ENCODE peak calls at places on chromosome 5, in ten cellular contexts. X is endothelial cell; T is CD8-positive, alpha-beta memory T cell; G is kidney tubule cell; P is fibroblast of mammary gland; Q is substantia nigra; H is GM04504; C is Daoy; S is activated CD8-positive, alpha-beta memory T cell treated with anti-CD3 and anti-CD28 coated beads for 4 hours; L is naive thymus-derived CD8-positive, alpha-beta T cell. A is an unnamed sample.

GRCh38 chr5:179406031-179406681 is 60.9 kb upstream of the ADAMTS2 start:
- DNase-seq in X (no peak), T (no peak), G (no peak), P (peak; percentile 33), Q (no peak), H (peak; percentile 9), C (no peak), S (no peak), L (no peak), A (no peak)

GRCh38 chr5:53335115-53335514 is 145.3 kb upstream of the FST start:
- DNase-seq in X (peak; percentile 15), T (no peak), G (peak; percentile 5), P (peak; percentile 52), Q (no peak), H (no peak), C (no peak), S (no peak), L (no peak), A (no peak)

GRCh38 chr5:38783011-38783551 is 62.7 kb upstream of the OSMR start:
- DNase-seq in X (no peak), T (no peak), G (peak; percentile 97), P (peak; percentile 96), Q (no peak), H (peak; percentile 87), C (peak; percentile 90), S (no peak), L (no peak), A (peak; percentile 82)

GRCh38 chr5:89399553-89399952 is 516.6 kb upstream of the MEF2C start:
- DNase-seq in X (no peak), T (no peak), G (no peak), P (peak; percentile 65), Q (no peak), H (no peak), C (no peak), S (no peak), L (no peak), A (no peak)

GRCh38 chr5:139893873-139894272 is 98.3 kb downstream of the PSD2 start:
- DNase-seq in X (no peak), T (no peak), G (no peak), P (no peak), Q (no peak), H (no peak), C (no peak), S (no peak), L (no peak), A (no peak)

GRCh38 chr5:115068239-115069086 is 101.2 kb downstream of the TRIM36 start:
- DNase-seq in X (no peak), T (peak; percentile 18), G (peak; percentile 86), P (peak; percentile 64), Q (no peak), H (no peak), C (peak; percentile 62), S (no peak), L (no peak), A (peak; percentile 62)

GRCh38 chr5:118115791-118116190 is 872.6 kb downstream of the DTWD2 start:
- DNase-seq in X (no peak), T (no peak), G (peak; percentile 34), P (no peak), Q (no peak), H (peak; percentile 7), C (no peak), S (no peak), L (no peak), A (no peak)

GRCh38 chr5:11760940-11761603 is 143.2 kb downstream of the CTNND2 start:
- DNase-seq in X (no peak), T (no peak), G (no peak), P (no peak), Q (no peak), H (no peak), C (no peak), S (no peak), L (no peak), A (no peak)

GRCh38 chr5:132481243-132482211 is 9.0 kb downstream of the IRF1 start:
- DNase-seq in X (no peak), T (peak; percentile 32), G (no peak), P (no peak), Q (no peak), H (no peak), C (no peak), S (no peak), L (no peak), A (no peak)

GRCh38 chr5:76714771-76715483 is 999 bp upstream of the F2R start:
- DNase-seq in X (peak; percentile 36), T (peak; percentile 21), G (no peak), P (no peak), Q (no peak), H (no peak), C (no peak), S (no peak), L (peak; percentile 15), A (peak; percentile 96)

GRCh38 chr5:150540615-150541396 is 32.9 kb downstream of the NDST1 start:
- DNase-seq in X (no peak), T (no peak), G (peak; percentile 82), P (peak; percentile 93), Q (no peak), H (peak; percentile 54), C (peak; percentile 82), S (no peak), L (no peak), A (no peak)

GRCh38 chr5:32712463-32713395 is 1.6 kb downstream of the NPR3 start:
- DNase-seq in X (no peak), T (no peak), G (no peak), P (peak; percentile 17), Q (no peak), H (no peak), C (no peak), S (no peak), L (no peak), A (peak; percentile 19)

GRCh38 chr5:180380441-180380840 is 27.3 kb upstream of the GFPT2 start:
- DNase-seq in X (no peak), T (no peak), G (no peak), P (no peak), Q (no peak), H (no peak), C (no peak), S (no peak), L (no peak), A (no peak)

GRCh38 chr5:74131256-74131655 is 505.3 kb downstream of the ARHGEF28 start:
- DNase-seq in X (no peak), T (no peak), G (no peak), P (no peak), Q (no peak), H (no peak), C (no peak), S (no peak), L (no peak), A (no peak)

GRCh38 chr5:178436326-178436940 is 153.8 kb downstream of the COL23A1 start:
- DNase-seq in X (no peak), T (no peak), G (no peak), P (no peak), Q (no peak), H (no peak), C (no peak), S (no peak), L (no peak), A (no peak)

GRCh38 chr5:53253421-53253871 is 143.9 kb upstream of the MOCS2 start:
- DNase-seq in X (no peak), T (no peak), G (no peak), P (peak; percentile 37), Q (no peak), H (peak; percentile 32), C (peak; percentile 28), S (no peak), L (no peak), A (no peak)

GRCh38 chr5:31186672-31187267 is 6.7 kb upstream of the CDH6 start:
- DNase-seq in X (no peak), T (no peak), G (peak; percentile 67), P (peak; percentile 34), Q (no peak), H (no peak), C (peak; percentile 13), S (no peak), L (no peak), A (peak; percentile 75)

GRCh38 chr5:132397224-132397623 is 27.7 kb downstream of the SLC22A5 start:
- DNase-seq in X (no peak), T (no peak), G (no peak), P (no peak), Q (no peak), H (no peak), C (no peak), S (no peak), L (no peak), A (no peak)

GRCh38 chr5:34900660-34901059 is 14.6 kb downstream of the RAD1 start:
- DNase-seq in X (no peak), T (no peak), G (no peak), P (no peak), Q (no peak), H (no peak), C (no peak), S (no peak), L (no peak), A (no peak)

GRCh38 chr5:81749562-81750307 is 1.2 kb downstream of the SSBP2 start:
- DNase-seq in X (peak; percentile 51), T (peak; percentile 44), G (peak; percentile 13), P (no peak), Q (no peak), H (no peak), C (peak; percentile 33), S (peak; percentile 10), L (peak; percentile 62), A (peak; percentile 54)

GRCh38 chr5:142385194-142385593 is 60.4 kb upstream of the SPRY4 start:
- DNase-seq in X (no peak), T (no peak), G (no peak), P (peak; percentile 85), Q (no peak), H (peak; percentile 69), C (peak; percentile 35), S (no peak), L (no peak), A (no peak)

GRCh38 chr5:166845044-166845443 is 1446.4 kb upstream of the WWC1 start:
- DNase-seq in X (peak; percentile 41), T (no peak), G (peak; percentile 7), P (peak; percentile 22), Q (no peak), H (no peak), C (peak; percentile 48), S (no peak), L (no peak), A (peak; percentile 19)